ENCODE peak calls at places on chromosomes 12 and 14, in seven cellular contexts. W is NCI-H2107; G is activated CD4-positive, CD25-positive, alpha-beta regulatory T cell treated with anti-CD3 and anti-CD28 coated beads, Interleukin-2, amount 50 U/mL, for 16 hours; C is upper lobe of right lung; J is NCI-H774; P is heart left ventricle; Y is AG08395. H is an unnamed sample.

GRCh38 chr12:41442905-41443304 is 254.8 kb downstream of the PDZRN4 start:
- DNase-seq in W (no peak), G (no peak), C (no peak), J (no peak), P (no peak), Y (no peak), H (no peak)

GRCh38 chr14:104970231-104971068 is 7.7 kb downstream of the AHNAK2 start:
- DNase-seq in W (no peak), G (no peak), C (no peak), J (no peak), P (no peak), Y (peak), H (no peak)

GRCh38 chr12:7079826-7080125 is 12.5 kb downstream of the C1R start:
- DNase-seq in W (no peak), G (no peak), C (no peak), J (no peak), P (no peak), Y (no peak), H (no peak)

GRCh38 chr12:45217846-45218245 is 2.0 kb downstream of the ANO6 start:
- DNase-seq in W (no peak), G (no peak), C (no peak), J (no peak), P (no peak), Y (no peak), H (no peak)

GRCh38 chr14:98233656-98234055 is 1038.3 kb downstream of the BCL11B start:
- DNase-seq in W (no peak), G (no peak), C (no peak), J (no peak), P (no peak), Y (no peak), H (no peak)

GRCh38 chr14:63972323-63972932 is 119.6 kb downstream of the SYNE2 start:
- DNase-seq in W (no peak), G (no peak), C (no peak), J (peak), P (no peak), Y (no peak), H (no peak)

GRCh38 chr14:24605435-24606190 is 3.9 kb downstream of the GZMH start:
- DNase-seq in W (no peak), G (peak), C (no peak), J (no peak), P (peak), Y (no peak), H (peak)

GRCh38 chr14:65415613-65416012 is 3.1 kb downstream of the FUT8 start:
- DNase-seq in W (no peak), G (no peak), C (no peak), J (no peak), P (no peak), Y (no peak), H (no peak)

GRCh38 chr12:52032431-52032796 is 18.8 kb upstream of the NR4A1 start:
- DNase-seq in W (no peak), G (no peak), C (no peak), J (no peak), P (peak), Y (peak), H (no peak)

GRCh38 chr12:47742253-47742825 is 16.3 kb downstream of the RAPGEF3 start:
- DNase-seq in W (no peak), G (peak), C (peak), J (no peak), P (peak), Y (peak), H (peak)

GRCh38 chr12:132373967-132374820 is 44.8 kb upstream of the GALNT9 start:
- DNase-seq in W (no peak), G (no peak), C (peak), J (no peak), P (no peak), Y (peak), H (no peak)

GRCh38 chr14:66568220-66568619 is 60.3 kb downstream of the GPHN start:
- DNase-seq in W (no peak), G (no peak), C (no peak), J (no peak), P (no peak), Y (no peak), H (no peak)

GRCh38 chr12:6540181-6540877 is 6.0 kb downstream of the GAPDH start:
- DNase-seq in W (peak), G (peak), C (peak), J (no peak), P (peak), Y (peak), H (peak)

GRCh38 chr12:111754671-111755070 is 12.1 kb upstream of the ALDH2 start:
- DNase-seq in W (no peak), G (no peak), C (no peak), J (no peak), P (peak), Y (no peak), H (peak)

GRCh38 chr14:55388160-55388559 is 23.5 kb downstream of the ATG14 start:
- DNase-seq in W (no peak), G (no peak), C (no peak), J (no peak), P (no peak), Y (no peak), H (no peak)

GRCh38 chr12:113802000-113802749 is 163.9 kb downstream of the RBM19 start:
- DNase-seq in W (no peak), G (no peak), C (peak), J (no peak), P (no peak), Y (no peak), H (no peak)

GRCh38 chr12:43964966-43965365 is 129.1 kb downstream of the TMEM117 start:
- DNase-seq in W (no peak), G (no peak), C (no peak), J (no peak), P (no peak), Y (no peak), H (no peak)

GRCh38 chr12:2669560-2669959 is 125.2 kb upstream of the FKBP4 start:
- DNase-seq in W (no peak), G (no peak), C (no peak), J (no peak), P (no peak), Y (no peak), H (no peak)

GRCh38 chr12:124543052-124543590 is 24.3 kb downstream of the NCOR2 start:
- DNase-seq in W (peak), G (no peak), C (no peak), J (no peak), P (no peak), Y (peak), H (peak)

GRCh38 chr12:48615681-48616080 is 45.8 kb upstream of the LALBA start:
- DNase-seq in W (no peak), G (no peak), C (no peak), J (no peak), P (no peak), Y (no peak), H (no peak)

GRCh38 chr12:51975196-51975595 is 23.7 kb downstream of the ACVR1B start:
- DNase-seq in W (no peak), G (no peak), C (no peak), J (no peak), P (no peak), Y (no peak), H (no peak)

GRCh38 chr12:120234643-120235368 is 30.7 kb downstream of the PXN start:
- DNase-seq in W (peak), G (no peak), C (peak), J (peak), P (peak), Y (peak), H (peak)

GRCh38 chr14:85948163-85948562 is 418.2 kb downstream of the FLRT2 start:
- DNase-seq in W (no peak), G (no peak), C (no peak), J (no peak), P (no peak), Y (no peak), H (no peak)

GRCh38 chr14:33539918-33540357 is 410.9 kb downstream of the EGLN3 start:
- DNase-seq in W (no peak), G (no peak), C (no peak), J (no peak), P (no peak), Y (no peak), H (no peak)

GRCh38 chr12:13049816-13050215 is 5.6 kb downstream of the FAM234B start:
- DNase-seq in W (no peak), G (no peak), C (no peak), J (no peak), P (no peak), Y (peak), H (no peak)

GRCh38 chr14:99038401-99038800 is 233.6 kb downstream of the BCL11B start:
- DNase-seq in W (no peak), G (no peak), C (no peak), J (no peak), P (no peak), Y (peak), H (no peak)

GRCh38 chr14:69501362-69501964 is 16.9 kb downstream of the PLEKHD1 start:
- DNase-seq in W (peak), G (no peak), C (peak), J (no peak), P (peak), Y (no peak), H (no peak)

GRCh38 chr12:54700301-54700700 is 52.1 kb upstream of the DCD start:
- DNase-seq in W (no peak), G (no peak), C (no peak), J (no peak), P (no peak), Y (no peak), H (no peak)

GRCh38 chr12:105622220-105622619 is 291.7 kb downstream of the C12orf75 start:
- DNase-seq in W (no peak), G (no peak), C (no peak), J (no peak), P (no peak), Y (no peak), H (no peak)

GRCh38 chr12:123091756-123092155 is 59.1 kb downstream of the PITPNM2 start:
- DNase-seq in W (no peak), G (no peak), C (no peak), J (no peak), P (no peak), Y (no peak), H (no peak)

GRCh38 chr12:126582231-126582630 is 1517.0 kb downstream of the AACS start:
- DNase-seq in W (no peak), G (no peak), C (no peak), J (peak), P (no peak), Y (no peak), H (no peak)

GRCh38 chr12:19826988-19827550 is 387.8 kb downstream of the AEBP2 start:
- DNase-seq in W (no peak), G (no peak), C (peak), J (no peak), P (no peak), Y (no peak), H (no peak)

GRCh38 chr14:58629273-58629672 is 8.5 kb upstream of the DACT1 start:
- DNase-seq in W (no peak), G (no peak), C (no peak), J (no peak), P (no peak), Y (no peak), H (no peak)

H was measured in D341Med.